ENCODE peak calls at places on chromosomes 11 and 22, in five cellular contexts. L is CD8-positive, alpha-beta memory T cell; R is lower lobe of right lung; E is cardiac muscle cell; I is ovary. O is an unnamed sample. For H3K4me1 and H3K36me3, the result is how much of the 10 kb centered on the place peaks cover.

GRCh38 chr11:62787005-62787759 is at the start of gene TMEM179B:
- DNase-seq in R (peak), L (peak), I (peak), E (peak), O (peak)

GRCh38 chr22:47474464-47474863 is 712.0 kb downstream of the TBC1D22A start:
- DNase-seq in R (no peak), L (no peak), E (no peak), I (no peak), O (no peak)

GRCh38 chr11:80593981-80594380 is 1153.2 kb upstream of the TENM4 start:
- DNase-seq in I (no peak), E (peak), R (no peak), L (no peak), O (peak)

GRCh38 chr11:124643605-124644425 is 21.2 kb downstream of the TBRG1 start:
- DNase-seq in I (no peak), E (peak), L (no peak), R (no peak), O (no peak)

GRCh38 chr11:1863352-1864215 is 10.7 kb downstream of the LSP1 start:
- DNase-seq in E (peak), R (peak), L (no peak), I (peak), O (no peak)

GRCh38 chr22:27632451-27633295 is 168.9 kb downstream of the MN1 start:
- DNase-seq in R (no peak), L (no peak), I (no peak), E (no peak), O (peak)

GRCh38 chr11:47620836-47621378 is 21.5 kb downstream of the MTCH2 start:
- DNase-seq in I (no peak), L (no peak), R (no peak), E (no peak), O (no peak)

GRCh38 chr11:61888043-61888442 is 3.3 kb downstream of the FADS3 start:
- DNase-seq in I (no peak), R (peak), L (no peak), E (peak), O (no peak)

GRCh38 chr11:15765530-15765929 is 590.8 kb downstream of the SOX6 start:
- DNase-seq in I (no peak), L (no peak), E (no peak), R (no peak), O (no peak)

GRCh38 chr22:42366815-42367581 is 65.2 kb downstream of the NFAM1 start:
- DNase-seq in R (no peak), I (no peak), E (no peak), L (no peak), O (no peak)

GRCh38 chr11:33476945-33477584 is 219.9 kb downstream of the HIPK3 start:
- DNase-seq in L (no peak), I (no peak), R (no peak), E (peak), O (no peak)

GRCh38 chr11:122633219-122633829 is 22.2 kb upstream of the UBASH3B start:
- DNase-seq in E (peak), I (no peak), L (no peak), R (no peak), O (peak)

GRCh38 chr11:57405271-57405890 is 14.9 kb upstream of the PRG2 start:
- DNase-seq in R (no peak), E (no peak), L (no peak), I (no peak), O (no peak)

GRCh38 chr22:36771376-36772063 is 4.4 kb downstream of the IFT27 start:
- DNase-seq in E (no peak), I (no peak), L (no peak), R (no peak), O (no peak)

GRCh38 chr11:68610452-68611116 is 73.8 kb upstream of the GAL start:
- DNase-seq in L (no peak), I (no peak), R (no peak), E (peak), O (no peak)

GRCh38 chr11:118699508-118700220 is 20.2 kb upstream of the TREH start:
- DNase-seq in E (no peak), I (no peak), L (peak), R (no peak), O (no peak)

GRCh38 chr11:61889831-61890230 is 1.5 kb downstream of the FADS3 start:
- DNase-seq in L (no peak), R (no peak), I (no peak), E (no peak), O (no peak)

GRCh38 chr11:48028909-48029685 is 48.7 kb downstream of the PTPRJ start:
- DNase-seq in L (no peak), E (no peak), I (no peak), R (no peak), O (no peak)

GRCh38 chr11:45470151-45471001 is 184.2 kb upstream of the SYT13 start:
- DNase-seq in E (peak), R (no peak), I (peak), L (no peak), O (no peak)

GRCh38 chr22:45903355-45904149 is 73.4 kb downstream of the WNT7B start:
- DNase-seq in R (no peak), L (no peak), I (peak), E (peak), O (no peak)

GRCh38 chr11:121483805-121484478 is 31.2 kb upstream of the SORL1-AS1 start:
- DNase-seq in E (no peak), R (no peak), I (no peak), L (no peak), O (no peak)
- H3K4me1 ChIP-seq in E (under half), R (under half), I (under half), L (half or more), O (under half)

DNA sequence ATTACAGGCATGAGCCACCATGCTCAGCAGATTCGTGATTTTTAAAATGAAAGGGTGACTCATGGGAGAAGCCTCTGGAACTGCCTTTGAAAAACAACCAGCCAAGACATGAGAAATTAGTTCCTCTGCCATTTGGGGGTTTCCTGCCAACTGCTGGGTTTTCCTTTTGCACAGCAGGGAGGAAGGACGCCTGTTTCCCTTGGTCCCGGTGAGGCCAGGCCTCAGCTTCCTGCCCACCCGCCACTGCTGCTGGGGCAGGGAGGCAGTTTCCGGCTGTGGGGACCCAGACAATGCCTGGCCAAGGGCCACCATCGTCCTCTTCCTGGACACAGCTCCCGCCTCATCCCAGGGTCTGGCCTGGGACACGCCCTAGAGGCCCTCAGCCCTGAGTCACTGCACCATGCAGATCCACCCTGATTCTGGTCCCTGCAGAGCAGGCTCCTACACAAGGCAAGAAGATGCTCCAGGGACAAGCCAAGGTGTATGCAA is 10.2 kb downstream of the PPM1F start:
- DNase-seq in L (no peak), E (peak), R (peak), I (peak), O (no peak)
- H3K4me3 ChIP-seq in L (no peak), E (no peak), R (no peak), I (no peak), O (no peak)

GRCh38 chr11:72236774-72237111 is 7.2 kb downstream of the PHOX2A start:
- DNase-seq in R (no peak), L (no peak), E (no peak), I (no peak), O (no peak)

GRCh38 chr11:72236083-72236697 is 7.8 kb downstream of the PHOX2A start:
- DNase-seq in R (no peak), I (no peak), E (no peak), L (no peak), O (peak)

GRCh38 chr11:72234514-72234830 is 9.5 kb downstream of the PHOX2A start:
- DNase-seq in I (no peak), E (no peak), L (peak), R (no peak), O (no peak)

GRCh38 chr11:72234920-72235319 is 9.1 kb downstream of the PHOX2A start:
- DNase-seq in L (peak), R (no peak), E (no peak), I (no peak), O (peak)

GRCh38 chr11:72235351-72236057 is 8.5 kb downstream of the PHOX2A start:
- DNase-seq in I (no peak), E (no peak), R (no peak), L (no peak), O (peak)
- H3K36me3 ChIP-seq in I (under half), E (half or more), R (half or more), L (under half), O (under half)

GRCh38 chr11:111978028-111978771 is 41.1 kb downstream of the DIXDC1 start:
- DNase-seq in R (no peak), E (peak), I (peak), L (no peak), O (no peak)
- H3K4me1 ChIP-seq in R (under half), E (under half), I (under half), L (under half), O (under half)

DNA sequence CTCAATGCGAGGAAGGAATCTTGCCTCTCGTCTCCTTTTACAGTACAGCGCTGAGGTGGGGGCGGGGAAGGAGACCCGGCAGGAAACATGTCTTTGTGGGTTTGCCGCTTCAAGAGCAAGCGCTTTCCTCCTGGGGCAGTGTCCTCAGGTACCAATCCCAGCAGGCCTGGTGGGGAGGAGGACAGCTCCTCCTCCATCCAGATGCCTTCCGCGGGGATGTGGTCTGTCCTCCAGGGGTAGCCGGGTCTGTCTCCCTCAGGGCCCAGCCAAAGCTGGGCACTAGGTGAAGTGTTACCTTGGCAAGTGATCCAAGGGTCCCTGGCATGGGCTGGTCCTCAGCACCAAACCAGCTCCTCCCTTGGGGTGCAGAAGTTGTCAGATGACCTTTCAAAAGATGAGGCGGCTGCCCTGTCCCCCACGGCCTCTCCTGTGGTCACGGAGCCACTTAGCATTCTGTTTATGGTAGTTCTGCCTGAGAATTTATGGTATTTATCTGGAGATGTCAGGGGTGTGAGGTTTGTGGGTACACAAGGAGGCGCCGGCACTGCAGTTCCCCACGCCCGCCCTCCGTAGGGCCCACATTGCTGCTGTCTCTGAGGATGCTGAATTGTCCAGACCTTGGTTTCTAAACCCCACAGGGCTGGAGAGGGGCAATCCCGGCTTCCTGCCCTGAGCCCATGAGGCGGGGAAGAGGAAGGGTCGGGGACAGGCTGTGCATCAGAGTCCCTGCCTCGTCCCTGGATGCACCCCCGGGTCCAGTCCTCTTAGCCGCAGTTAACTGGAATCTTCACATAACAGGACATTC is 93.5 kb upstream of the ANO1 start:
- DNase-seq in I (no peak), E (no peak), R (no peak), L (no peak), O (no peak)
- H3K4me3 ChIP-seq in I (no peak), E (no peak), R (no peak), L (no peak), O (no peak)

DNA sequence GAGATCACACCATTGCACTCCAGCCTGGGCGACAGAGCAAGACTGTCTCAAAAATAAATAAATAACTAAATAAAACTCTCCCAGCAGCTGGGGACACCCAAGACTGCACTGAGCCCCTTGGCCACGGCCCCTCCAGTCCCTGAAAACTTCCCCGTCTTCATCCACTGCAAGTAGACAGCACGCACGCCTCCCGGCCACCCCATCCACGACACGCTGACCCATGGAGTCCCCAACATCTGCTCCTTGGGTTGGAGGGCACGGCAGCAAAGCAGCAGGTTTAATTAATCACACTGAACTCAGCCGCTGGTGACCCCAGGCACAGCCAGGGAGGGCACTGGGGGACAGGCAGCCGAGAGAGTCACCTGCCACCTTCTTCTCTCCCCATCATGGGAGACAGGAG is 178.5 kb downstream of the BRD1 start:
- DNase-seq in E (no peak), R (no peak), L (no peak), I (no peak), O (no peak)
- H3K36me3 ChIP-seq in E (under half), R (under half), L (under half), I (under half), O (under half)

GRCh38 chr11:94544832-94545640 is 1.3 kb downstream of the FUT4 start:
- DNase-seq in R (peak), I (peak), L (peak), E (peak), O (peak)

GRCh38 chr11:94545641-94546470 is 2.1 kb downstream of the FUT4 start:
- DNase-seq in I (no peak), L (no peak), E (no peak), R (no peak), O (no peak)

GRCh38 chr11:94549166-94549565 is 5.4 kb downstream of the FUT4 start:
- DNase-seq in E (no peak), I (no peak), R (no peak), L (no peak), O (no peak)

GRCh38 chr11:94544582-94544831 is 786 bp downstream of the FUT4 start:
- DNase-seq in I (no peak), R (peak), L (peak), E (no peak), O (no peak)

GRCh38 chr11:94546886-94547285 is 3.2 kb downstream of the FUT4 start:
- DNase-seq in R (no peak), I (no peak), L (no peak), E (no peak), O (peak)
- H3K4me1 ChIP-seq in R (under half), I (under half), L (under half), E (under half), O (under half)

DNA sequence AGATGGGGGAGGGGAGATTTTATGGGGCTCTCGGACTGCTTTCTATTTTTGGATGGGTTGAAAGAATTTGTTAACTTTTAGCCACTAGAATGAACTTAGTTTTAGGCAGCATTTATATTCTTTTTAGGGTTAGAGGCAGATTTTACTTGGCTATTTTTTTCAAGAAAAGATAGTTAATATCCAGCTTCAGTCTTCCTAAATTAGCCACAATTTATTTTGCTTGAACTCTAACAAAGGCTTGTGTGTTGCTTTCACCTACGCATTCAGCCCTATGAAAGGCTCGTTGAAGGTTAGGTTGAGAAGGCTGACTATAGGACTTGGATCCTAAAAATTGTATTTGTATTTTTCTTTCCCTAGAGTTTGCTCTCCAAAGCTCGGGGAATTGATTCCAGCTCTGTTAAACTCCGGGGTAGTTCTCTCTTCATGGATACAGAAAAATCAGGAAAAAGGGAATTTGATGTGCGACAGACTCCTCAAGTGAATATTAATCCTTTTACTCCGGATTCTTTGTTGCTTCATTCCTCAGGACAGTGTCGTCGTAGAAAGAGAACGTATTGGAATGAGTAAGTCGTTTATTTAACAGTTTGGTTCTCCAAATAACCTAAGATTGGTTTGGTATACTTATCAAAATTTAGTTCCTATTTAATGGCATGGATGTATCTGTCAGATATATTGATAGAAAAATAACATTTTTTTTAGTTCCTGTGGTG is 2.2 kb downstream of the WEE1 start:
- DNase-seq in L (no peak), E (no peak), I (no peak), R (no peak), O (no peak)
- H3K4me3 ChIP-seq in L (peak), E (peak), I (peak), R (peak), O (peak)

GRCh38 chr22:41226728-41227655 is 13.7 kb downstream of the CHADL start:
- DNase-seq in I (no peak), E (no peak), L (no peak), R (peak), O (no peak)
- H3K36me3 ChIP-seq in I (under half), E (under half), L (under half), R (half or more), O (under half)

DNA sequence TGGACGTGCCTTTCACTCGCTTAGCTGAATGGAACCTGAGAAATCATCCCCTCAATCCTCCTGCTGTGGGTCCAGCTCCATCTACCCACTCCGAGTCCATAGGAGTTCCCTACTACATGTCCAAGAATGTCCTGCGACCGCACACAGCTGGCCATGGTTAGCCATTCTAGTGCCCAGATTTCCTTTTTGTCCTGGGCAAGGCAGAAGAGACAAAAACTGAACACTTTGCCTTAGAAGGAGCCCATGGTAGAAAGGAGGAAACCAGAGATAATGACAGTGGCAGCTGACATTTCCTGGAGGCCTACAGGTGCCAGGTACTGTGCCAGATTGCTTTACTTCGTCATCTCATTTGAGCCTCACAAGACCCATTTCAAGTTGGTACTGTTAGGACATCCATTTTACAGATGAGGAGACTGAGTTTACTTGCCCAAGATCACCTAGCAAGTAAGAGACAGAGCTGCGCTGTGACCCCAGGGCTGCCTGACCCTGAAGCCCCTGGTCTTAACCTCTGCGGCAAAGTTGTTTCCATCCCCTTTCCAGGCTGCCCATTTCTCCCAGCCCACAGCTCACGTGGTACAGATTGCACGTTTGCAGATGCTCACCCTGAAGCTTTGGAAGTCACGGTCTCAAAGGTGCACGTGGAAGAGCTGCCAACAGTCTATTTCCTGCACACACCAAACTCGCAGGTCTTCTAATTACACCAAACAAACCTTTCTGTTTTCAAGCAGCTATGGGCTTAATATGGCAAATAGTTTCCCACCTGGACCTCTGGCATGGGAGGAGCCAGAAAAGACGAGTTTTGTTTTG is 112.7 kb downstream of the ZBTB16 start:
- DNase-seq in E (no peak), R (no peak), L (no peak), I (no peak), O (no peak)
- H3K4me1 ChIP-seq in E (half or more), R (half or more), L (half or more), I (half or more), O (under half)